ENCODE peak calls at places on chromosome 18, in seven cellular contexts. One of them, this sample, is unnamed.

GRCh38 chr18:6362559-6363129 is 52.1 kb downstream of the L3MBTL4 start:
- DNase-seq in activated CD4-positive, alpha-beta T cell treated with anti-CD3 and anti-CD28 coated beads, Interleukin-2, amount 50 U/mL, for 1 hour: no peak
- DNase-seq in heart right ventricle: no peak
- DNase-seq in activated T-cell treated with anti-CD3 and anti-CD28 coated beads for 1 hour: no peak
- DNase-seq in caudate nucleus: no peak
- DNase-seq in CD4-positive, alpha-beta T cell: no peak
- DNase-seq in GM12865: no peak
- DNase-seq in this sample: no peak

GRCh38 chr18:62717059-62717849 is 1.9 kb downstream of the PHLPP1 start:
- DNase-seq in activated CD4-positive, alpha-beta T cell treated with anti-CD3 and anti-CD28 coated beads, Interleukin-2, amount 50 U/mL, for 1 hour: peak
- DNase-seq in heart right ventricle: no peak
- DNase-seq in activated T-cell treated with anti-CD3 and anti-CD28 coated beads for 1 hour: peak
- DNase-seq in caudate nucleus: peak
- DNase-seq in CD4-positive, alpha-beta T cell: peak
- DNase-seq in GM12865: peak
- DNase-seq in this sample: peak

GRCh38 chr18:74290831-74291770 is 662 bp downstream of the CYB5A start:
- DNase-seq in activated CD4-positive, alpha-beta T cell treated with anti-CD3 and anti-CD28 coated beads, Interleukin-2, amount 50 U/mL, for 1 hour: peak
- DNase-seq in heart right ventricle: no peak
- DNase-seq in activated T-cell treated with anti-CD3 and anti-CD28 coated beads for 1 hour: no peak
- DNase-seq in caudate nucleus: no peak
- DNase-seq in CD4-positive, alpha-beta T cell: peak
- DNase-seq in GM12865: peak
- DNase-seq in this sample: no peak

GRCh38 chr18:11906926-11907874 is 917 bp downstream of the MPPE1 start:
- DNase-seq in activated CD4-positive, alpha-beta T cell treated with anti-CD3 and anti-CD28 coated beads, Interleukin-2, amount 50 U/mL, for 1 hour: no peak
- DNase-seq in heart right ventricle: no peak
- DNase-seq in activated T-cell treated with anti-CD3 and anti-CD28 coated beads for 1 hour: no peak
- DNase-seq in caudate nucleus: no peak
- DNase-seq in CD4-positive, alpha-beta T cell: no peak
- DNase-seq in GM12865: no peak
- DNase-seq in this sample: no peak

GRCh38 chr18:76188097-76188496 is 306.9 kb downstream of the ZNF516 start:
- DNase-seq in activated CD4-positive, alpha-beta T cell treated with anti-CD3 and anti-CD28 coated beads, Interleukin-2, amount 50 U/mL, for 1 hour: no peak
- DNase-seq in heart right ventricle: no peak
- DNase-seq in activated T-cell treated with anti-CD3 and anti-CD28 coated beads for 1 hour: no peak
- DNase-seq in caudate nucleus: no peak
- DNase-seq in CD4-positive, alpha-beta T cell: no peak
- DNase-seq in GM12865: no peak
- DNase-seq in this sample: no peak

GRCh38 chr18:57901819-57902600 is 98.9 kb upstream of the ATP8B1 start:
- DNase-seq in activated CD4-positive, alpha-beta T cell treated with anti-CD3 and anti-CD28 coated beads, Interleukin-2, amount 50 U/mL, for 1 hour: no peak
- DNase-seq in heart right ventricle: no peak
- DNase-seq in activated T-cell treated with anti-CD3 and anti-CD28 coated beads for 1 hour: no peak
- DNase-seq in caudate nucleus: no peak
- DNase-seq in CD4-positive, alpha-beta T cell: no peak
- DNase-seq in GM12865: no peak
- DNase-seq in this sample: no peak

GRCh38 chr18:58580623-58581022 is 48.3 kb downstream of the ALPK2 start:
- DNase-seq in activated CD4-positive, alpha-beta T cell treated with anti-CD3 and anti-CD28 coated beads, Interleukin-2, amount 50 U/mL, for 1 hour: no peak
- DNase-seq in heart right ventricle: no peak
- DNase-seq in activated T-cell treated with anti-CD3 and anti-CD28 coated beads for 1 hour: no peak
- DNase-seq in caudate nucleus: no peak
- DNase-seq in CD4-positive, alpha-beta T cell: no peak
- DNase-seq in GM12865: no peak
- DNase-seq in this sample: no peak

GRCh38 chr18:3453540-3454364 is 3.8 kb downstream of the TGIF1 start:
- DNase-seq in activated CD4-positive, alpha-beta T cell treated with anti-CD3 and anti-CD28 coated beads, Interleukin-2, amount 50 U/mL, for 1 hour: peak
- DNase-seq in heart right ventricle: peak
- DNase-seq in activated T-cell treated with anti-CD3 and anti-CD28 coated beads for 1 hour: no peak
- DNase-seq in caudate nucleus: no peak
- DNase-seq in CD4-positive, alpha-beta T cell: peak
- DNase-seq in GM12865: peak
- DNase-seq in this sample: no peak